ENCODE peak calls at places on chromosomes 3 and 15, in ten cellular contexts. One of them, this sample, is unnamed.

GRCh38 chr15:75640483-75641175 is 605 bp upstream of the IMP3 start:
- DNase-seq in tibial artery: no peak
- DNase-seq in psoas muscle: no peak
- DNase-seq in SK-N-SH: peak; percentile 62
- DNase-seq in colonic mucosa: no peak
- DNase-seq in body of pancreas: no peak
- DNase-seq in IMR-90: peak; percentile 45
- DNase-seq in CD8-positive, alpha-beta T cell: peak; percentile 52
- DNase-seq in sigmoid colon: no peak
- DNase-seq in Peyer's patch: no peak
- DNase-seq in this sample: peak; percentile 88

GRCh38 chr3:48935530-48935929 is 16.9 kb downstream of the ARIH2 start:
- DNase-seq in CD8-positive, alpha-beta T cell: no peak
- DNase-seq in sigmoid colon: no peak
- DNase-seq in SK-N-SH: no peak
- DNase-seq in body of pancreas: no peak
- DNase-seq in IMR-90: no peak
- DNase-seq in psoas muscle: no peak
- DNase-seq in tibial artery: no peak
- DNase-seq in colonic mucosa: no peak
- DNase-seq in Peyer's patch: no peak
- DNase-seq in this sample: no peak

GRCh38 chr3:174049443-174049842 is 651.9 kb downstream of the NLGN1 start:
- DNase-seq in sigmoid colon: no peak
- DNase-seq in psoas muscle: no peak
- DNase-seq in tibial artery: no peak
- DNase-seq in SK-N-SH: no peak
- DNase-seq in IMR-90: no peak
- DNase-seq in body of pancreas: no peak
- DNase-seq in Peyer's patch: no peak
- DNase-seq in colonic mucosa: no peak
- DNase-seq in CD8-positive, alpha-beta T cell: no peak
- DNase-seq in this sample: no peak

GRCh38 chr3:172204716-172205115 is 165.3 kb downstream of the FNDC3B start:
- DNase-seq in colonic mucosa: no peak
- DNase-seq in body of pancreas: no peak
- DNase-seq in SK-N-SH: no peak
- DNase-seq in CD8-positive, alpha-beta T cell: no peak
- DNase-seq in tibial artery: no peak
- DNase-seq in Peyer's patch: no peak
- DNase-seq in sigmoid colon: no peak
- DNase-seq in IMR-90: no peak
- DNase-seq in psoas muscle: no peak
- DNase-seq in this sample: no peak

GRCh38 chr15:73357999-73358665 is 10.6 kb downstream of the HCN4 start:
- DNase-seq in IMR-90: no peak
- DNase-seq in sigmoid colon: no peak
- DNase-seq in Peyer's patch: peak; percentile 72
- DNase-seq in colonic mucosa: peak; percentile 69
- DNase-seq in body of pancreas: peak; percentile 70
- DNase-seq in psoas muscle: no peak
- DNase-seq in CD8-positive, alpha-beta T cell: no peak
- DNase-seq in SK-N-SH: no peak
- DNase-seq in tibial artery: no peak
- DNase-seq in this sample: peak; percentile 67

GRCh38 chr15:95655089-95655488 is 675.4 kb upstream of the NR2F2 start:
- DNase-seq in SK-N-SH: no peak
- DNase-seq in body of pancreas: no peak
- DNase-seq in psoas muscle: no peak
- DNase-seq in Peyer's patch: no peak
- DNase-seq in colonic mucosa: no peak
- DNase-seq in sigmoid colon: no peak
- DNase-seq in IMR-90: peak; percentile 32
- DNase-seq in tibial artery: no peak
- DNase-seq in CD8-positive, alpha-beta T cell: no peak
- DNase-seq in this sample: no peak

GRCh38 chr3:57691411-57692133 is 1.3 kb downstream of the DENND6A start:
- DNase-seq in sigmoid colon: no peak
- DNase-seq in tibial artery: no peak
- DNase-seq in psoas muscle: no peak
- DNase-seq in body of pancreas: no peak
- DNase-seq in IMR-90: peak; percentile 7
- DNase-seq in CD8-positive, alpha-beta T cell: no peak
- DNase-seq in Peyer's patch: no peak
- DNase-seq in SK-N-SH: no peak
- DNase-seq in colonic mucosa: peak; percentile 19
- DNase-seq in this sample: no peak

GRCh38 chr3:122907471-122907870 is 112.6 kb downstream of the SLC49A4 start:
- DNase-seq in tibial artery: no peak
- DNase-seq in sigmoid colon: no peak
- DNase-seq in colonic mucosa: no peak
- DNase-seq in psoas muscle: no peak
- DNase-seq in SK-N-SH: no peak
- DNase-seq in Peyer's patch: no peak
- DNase-seq in CD8-positive, alpha-beta T cell: no peak
- DNase-seq in IMR-90: no peak
- DNase-seq in body of pancreas: no peak
- DNase-seq in this sample: no peak

GRCh38 chr3:143302638-143303171 is 183.1 kb downstream of the CHST2 start:
- DNase-seq in SK-N-SH: no peak
- DNase-seq in CD8-positive, alpha-beta T cell: no peak
- DNase-seq in body of pancreas: peak; percentile 13
- DNase-seq in tibial artery: peak; percentile 30
- DNase-seq in IMR-90: peak; percentile 74
- DNase-seq in sigmoid colon: no peak
- DNase-seq in colonic mucosa: peak; percentile 20
- DNase-seq in psoas muscle: peak; percentile 73
- DNase-seq in Peyer's patch: no peak
- DNase-seq in this sample: peak; percentile 67

GRCh38 chr15:79779739-79780138 is 117.1 kb downstream of the MTHFS start:
- DNase-seq in psoas muscle: no peak
- DNase-seq in IMR-90: no peak
- DNase-seq in colonic mucosa: no peak
- DNase-seq in tibial artery: no peak
- DNase-seq in sigmoid colon: no peak
- DNase-seq in Peyer's patch: no peak
- DNase-seq in CD8-positive, alpha-beta T cell: no peak
- DNase-seq in body of pancreas: no peak
- DNase-seq in SK-N-SH: no peak
- DNase-seq in this sample: no peak

GRCh38 chr15:29622637-29623036 is 199.6 kb downstream of the TJP1 start:
- DNase-seq in CD8-positive, alpha-beta T cell: no peak
- DNase-seq in tibial artery: no peak
- DNase-seq in sigmoid colon: no peak
- DNase-seq in Peyer's patch: no peak
- DNase-seq in IMR-90: no peak
- DNase-seq in SK-N-SH: no peak
- DNase-seq in colonic mucosa: no peak
- DNase-seq in body of pancreas: peak; percentile 22
- DNase-seq in psoas muscle: no peak
- DNase-seq in this sample: no peak

DNA sequence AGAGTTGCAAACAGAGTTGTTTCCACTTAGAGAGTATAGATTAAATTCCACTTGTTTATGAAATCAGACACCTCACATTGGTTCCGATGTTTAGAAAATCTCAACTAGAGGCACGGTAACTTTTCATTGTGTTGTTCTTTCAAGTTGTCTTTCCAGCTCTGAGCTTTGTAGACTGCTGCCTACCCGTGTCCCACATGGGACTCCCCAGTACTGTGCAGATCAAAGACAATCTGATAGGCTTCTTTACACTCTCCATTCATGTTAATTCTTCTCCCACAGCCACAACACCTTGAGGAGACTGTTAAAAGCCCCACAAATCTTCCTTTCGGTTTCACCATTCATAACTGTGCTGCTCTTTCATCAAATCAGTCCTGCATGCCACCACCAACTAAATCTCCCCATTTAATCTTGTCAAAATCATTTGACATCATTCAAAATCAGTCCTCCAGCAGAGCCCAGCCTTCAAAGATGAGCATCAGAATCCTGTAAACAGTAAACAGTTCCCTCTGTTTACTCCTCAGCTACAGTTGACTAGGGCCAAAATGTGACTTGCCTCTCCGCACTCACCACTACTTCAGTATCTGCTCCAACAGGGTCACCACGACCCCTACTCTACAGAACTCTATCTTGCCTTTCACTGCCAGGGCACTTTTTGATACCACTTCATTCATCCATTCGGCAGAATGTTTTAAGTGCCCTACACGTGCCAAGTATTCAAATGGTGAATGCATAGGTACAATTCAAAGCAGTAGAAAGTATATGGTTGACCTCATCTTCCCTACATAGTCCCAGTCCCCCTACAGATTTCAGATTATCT is 8.3 kb downstream of the ANXA2 start:
- DNase-seq in sigmoid colon: no peak
- DNase-seq in body of pancreas: no peak
- DNase-seq in Peyer's patch: no peak
- DNase-seq in IMR-90: no peak
- DNase-seq in tibial artery: no peak
- DNase-seq in CD8-positive, alpha-beta T cell: no peak
- DNase-seq in psoas muscle: no peak
- DNase-seq in SK-N-SH: no peak
- DNase-seq in colonic mucosa: no peak
- DNase-seq in this sample: no peak
- H3K4me3 ChIP-seq in sigmoid colon: no peak overlapping the region
- H3K4me3 ChIP-seq in body of pancreas: no peak overlapping the region
- H3K4me3 ChIP-seq in Peyer's patch: no peak overlapping the region
- H3K4me3 ChIP-seq in IMR-90: no peak overlapping the region
- H3K4me3 ChIP-seq in tibial artery: peak overlapping the region; percentile 15
- H3K4me3 ChIP-seq in CD8-positive, alpha-beta T cell: no peak overlapping the region
- H3K4me3 ChIP-seq in psoas muscle: peak overlapping the region; percentile 54
- H3K4me3 ChIP-seq in SK-N-SH: peak overlapping the region; percentile 95
- H3K4me3 ChIP-seq in colonic mucosa: no peak overlapping the region
- H3K4me3 ChIP-seq in this sample: peak overlapping the region; percentile 75

GRCh38 chr3:190120161-190121060 is at the start of gene P3H2:
- DNase-seq in SK-N-SH: peak; percentile 88
- DNase-seq in body of pancreas: peak; percentile 82
- DNase-seq in tibial artery: peak; percentile 78
- DNase-seq in psoas muscle: peak; percentile 82
- DNase-seq in Peyer's patch: peak; percentile 76
- DNase-seq in IMR-90: peak; percentile 93
- DNase-seq in sigmoid colon: peak; percentile 94
- DNase-seq in colonic mucosa: peak; percentile 78
- DNase-seq in CD8-positive, alpha-beta T cell: no peak
- DNase-seq in this sample: peak; percentile 98

GRCh38 chr3:190117995-190118394 is 2.7 kb downstream of the P3H2 start:
- DNase-seq in IMR-90: peak; percentile 47
- DNase-seq in SK-N-SH: no peak
- DNase-seq in colonic mucosa: no peak
- DNase-seq in tibial artery: no peak
- DNase-seq in psoas muscle: no peak
- DNase-seq in body of pancreas: no peak
- DNase-seq in Peyer's patch: no peak
- DNase-seq in CD8-positive, alpha-beta T cell: no peak
- DNase-seq in sigmoid colon: no peak
- DNase-seq in this sample: no peak

GRCh38 chr3:190122198-190122771 is 1.6 kb upstream of the P3H2 start:
- DNase-seq in CD8-positive, alpha-beta T cell: no peak
- DNase-seq in sigmoid colon: no peak
- DNase-seq in Peyer's patch: no peak
- DNase-seq in tibial artery: no peak
- DNase-seq in IMR-90: peak; percentile 83
- DNase-seq in body of pancreas: no peak
- DNase-seq in colonic mucosa: no peak
- DNase-seq in psoas muscle: no peak
- DNase-seq in SK-N-SH: no peak
- DNase-seq in this sample: peak; percentile 83

GRCh38 chr3:190121061-190121765 is 516 bp upstream of the P3H2 start:
- DNase-seq in sigmoid colon: peak; percentile 67
- DNase-seq in colonic mucosa: no peak
- DNase-seq in IMR-90: no peak
- DNase-seq in tibial artery: no peak
- DNase-seq in SK-N-SH: no peak
- DNase-seq in psoas muscle: no peak
- DNase-seq in Peyer's patch: no peak
- DNase-seq in body of pancreas: no peak
- DNase-seq in CD8-positive, alpha-beta T cell: no peak
- DNase-seq in this sample: no peak

GRCh38 chr3:190119734-190120133 is 963 bp downstream of the P3H2 start:
- DNase-seq in IMR-90: no peak
- DNase-seq in CD8-positive, alpha-beta T cell: no peak
- DNase-seq in colonic mucosa: no peak
- DNase-seq in tibial artery: no peak
- DNase-seq in Peyer's patch: no peak
- DNase-seq in body of pancreas: no peak
- DNase-seq in SK-N-SH: no peak
- DNase-seq in psoas muscle: no peak
- DNase-seq in sigmoid colon: no peak
- DNase-seq in this sample: peak; percentile 64
- H3K4me1 ChIP-seq in IMR-90: peaks cover 15% of the 10 kb centered on the region
- H3K4me1 ChIP-seq in CD8-positive, alpha-beta T cell: no peaks in the 10 kb centered on the region
- H3K4me1 ChIP-seq in colonic mucosa: no peaks in the 10 kb centered on the region
- H3K4me1 ChIP-seq in tibial artery: no peaks in the 10 kb centered on the region
- H3K4me1 ChIP-seq in Peyer's patch: no peaks in the 10 kb centered on the region
- H3K4me1 ChIP-seq in body of pancreas: peaks cover 13% of the 10 kb centered on the region
- H3K4me1 ChIP-seq in SK-N-SH: no peaks in the 10 kb centered on the region
- H3K4me1 ChIP-seq in psoas muscle: no peaks in the 10 kb centered on the region
- H3K4me1 ChIP-seq in sigmoid colon: peaks cover 48% of the 10 kb centered on the region
- H3K4me1 ChIP-seq in this sample: peaks cover 36% of the 10 kb centered on the region

DNA sequence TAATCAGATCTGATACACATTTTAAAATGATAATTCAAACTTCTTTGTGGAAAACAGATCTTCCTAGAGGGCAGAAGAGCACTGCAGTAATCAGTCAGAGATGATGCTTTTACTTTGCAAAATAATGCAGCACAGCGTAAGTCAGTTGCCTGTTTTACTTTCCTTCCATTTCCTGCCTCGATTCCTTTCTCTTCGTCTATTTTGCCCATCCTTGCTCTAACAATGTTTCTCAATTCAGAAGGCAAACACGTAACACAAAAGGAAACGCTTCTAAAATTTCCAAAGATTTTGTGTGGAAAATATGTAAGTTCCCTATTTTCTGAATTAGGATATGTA is 119.9 kb downstream of the P3H2 start:
- DNase-seq in Peyer's patch: no peak
- DNase-seq in psoas muscle: no peak
- DNase-seq in IMR-90: no peak
- DNase-seq in colonic mucosa: no peak
- DNase-seq in CD8-positive, alpha-beta T cell: no peak
- DNase-seq in tibial artery: no peak
- DNase-seq in SK-N-SH: no peak
- DNase-seq in body of pancreas: no peak
- DNase-seq in sigmoid colon: no peak
- DNase-seq in this sample: no peak
- TF ChIP-seq CTCF in Peyer's patch: no peak
- TF ChIP-seq CTCF in psoas muscle: no peak
- TF ChIP-seq CTCF in IMR-90: no peak
- TF ChIP-seq CTCF in colonic mucosa: no peak
- TF ChIP-seq CTCF in CD8-positive, alpha-beta T cell: no peak
- TF ChIP-seq CTCF in tibial artery: no peak
- TF ChIP-seq CTCF in SK-N-SH: no peak
- TF ChIP-seq CTCF in body of pancreas: no peak
- TF ChIP-seq CTCF in sigmoid colon: no peak
- TF ChIP-seq CTCF in this sample: no peak

DNA sequence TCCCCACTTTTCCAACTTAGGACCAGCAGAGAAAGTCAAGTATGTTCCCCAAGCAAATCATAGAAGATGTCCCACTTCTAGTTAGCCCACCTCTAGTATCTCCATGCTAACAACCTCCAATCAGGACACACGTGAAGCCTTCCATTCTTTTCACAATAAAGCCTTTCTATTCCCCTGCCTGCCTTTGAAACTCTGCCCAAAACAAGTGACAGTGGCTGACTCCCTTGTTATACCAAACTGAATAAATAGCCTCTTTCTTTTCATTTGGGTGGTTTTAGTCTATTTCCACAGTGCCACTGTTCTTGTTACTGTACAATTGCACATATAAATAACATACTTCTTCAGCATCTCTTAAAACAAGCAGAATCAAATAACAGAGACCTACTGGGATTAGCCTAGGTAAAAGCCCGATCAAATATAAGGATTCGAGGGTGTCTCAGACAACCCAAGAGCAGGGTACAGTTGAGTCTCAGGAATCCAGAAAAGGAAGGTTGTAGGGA is 118.0 kb upstream of the NPHP3 start:
- DNase-seq in colonic mucosa: no peak
- DNase-seq in psoas muscle: no peak
- DNase-seq in Peyer's patch: no peak
- DNase-seq in body of pancreas: no peak
- DNase-seq in tibial artery: no peak
- DNase-seq in IMR-90: no peak
- DNase-seq in sigmoid colon: no peak
- DNase-seq in SK-N-SH: no peak
- DNase-seq in CD8-positive, alpha-beta T cell: no peak
- DNase-seq in this sample: no peak
- H3K4me3 ChIP-seq in colonic mucosa: no peak overlapping the region
- H3K4me3 ChIP-seq in psoas muscle: no peak overlapping the region
- H3K4me3 ChIP-seq in Peyer's patch: no peak overlapping the region
- H3K4me3 ChIP-seq in body of pancreas: no peak overlapping the region
- H3K4me3 ChIP-seq in tibial artery: no peak overlapping the region
- H3K4me3 ChIP-seq in IMR-90: no peak overlapping the region
- H3K4me3 ChIP-seq in sigmoid colon: no peak overlapping the region
- H3K4me3 ChIP-seq in SK-N-SH: no peak overlapping the region
- H3K4me3 ChIP-seq in CD8-positive, alpha-beta T cell: no peak overlapping the region
- H3K4me3 ChIP-seq in this sample: no peak overlapping the region